ENCODE peak calls at places on chromosome 3, in five cellular contexts. M, V, N, W and I are unnamed samples.

GRCh38 chr3:132788299-132788698 is 66.1 kb upstream of the NPHP3 start:
- DNase-seq in M (no peak), V (no peak), N (no peak), W (no peak), I (no peak)

GRCh38 chr3:107981471-107982111 is 109.2 kb downstream of the CD47 start:
- DNase-seq in M (no peak), V (no peak), N (no peak), W (no peak), I (peak)

GRCh38 chr3:113279686-113280085 is 68.3 kb downstream of the BOC start:
- DNase-seq in M (no peak), V (no peak), N (no peak), W (peak), I (peak)

GRCh38 chr3:20185364-20185732 is 658 bp downstream of the SGO1 start:
- DNase-seq in M (no peak), V (peak), N (peak), W (peak), I (no peak)

GRCh38 chr3:66365023-66365581 is 135.7 kb downstream of the LRIG1 start:
- DNase-seq in M (no peak), V (no peak), N (no peak), W (no peak), I (no peak)

GRCh38 chr3:66039590-66039887 is 821 bp upstream of the MAGI1 start:
- DNase-seq in M (no peak), V (no peak), N (no peak), W (peak), I (peak)

GRCh38 chr3:129558076-129558771 is 15.2 kb downstream of the H1-8 start:
- DNase-seq in M (no peak), V (no peak), N (no peak), W (no peak), I (no peak)

GRCh38 chr3:10093678-10094077 is 14.4 kb downstream of the FANCD2OS start:
- DNase-seq in M (no peak), V (no peak), N (no peak), W (no peak), I (no peak)

GRCh38 chr3:18423401-18424212 is 1.5 kb downstream of the SATB1 start:
- DNase-seq in M (no peak), V (peak), N (peak), W (peak), I (peak)

GRCh38 chr3:155079795-155080546 is at the start of gene MME:
- DNase-seq in M (no peak), V (peak), N (no peak), W (peak), I (peak)

GRCh38 chr3:159045279-159045678 is 243.4 kb downstream of the MFSD1 start:
- DNase-seq in M (no peak), V (no peak), N (no peak), W (no peak), I (no peak)

GRCh38 chr3:108407858-108408257 is 102.5 kb downstream of the MYH15 start:
- DNase-seq in M (no peak), V (peak), N (no peak), W (no peak), I (no peak)

GRCh38 chr3:46864051-46864881 is 1.0 kb upstream of the MYL3 start:
- DNase-seq in M (no peak), V (no peak), N (no peak), W (no peak), I (no peak)

GRCh38 chr3:52086939-52087675 is 30.7 kb upstream of the DUSP7 start:
- DNase-seq in M (peak), V (no peak), N (no peak), W (no peak), I (no peak)

GRCh38 chr3:46847744-46848143 is 15.5 kb downstream of the MYL3 start:
- DNase-seq in M (no peak), V (no peak), N (no peak), W (peak), I (peak)

GRCh38 chr3:158791259-158791920 is 10.5 kb upstream of the MFSD1 start:
- DNase-seq in M (peak), V (peak), N (peak), W (peak), I (no peak)

GRCh38 chr3:57110214-57110613 is 49.8 kb downstream of the SPATA12 start:
- DNase-seq in M (no peak), V (no peak), N (no peak), W (no peak), I (no peak)

GRCh38 chr3:123338620-123339061 is 110.2 kb downstream of the ADCY5 start:
- DNase-seq in M (no peak), V (no peak), N (no peak), W (no peak), I (no peak)

GRCh38 chr3:112734171-112734570 is 93.2 kb upstream of the CCDC80 start:
- DNase-seq in M (no peak), V (no peak), N (no peak), W (no peak), I (no peak)

GRCh38 chr3:95994338-95994737 is 820.1 kb upstream of the EPHA6 start:
- DNase-seq in M (no peak), V (no peak), N (no peak), W (no peak), I (no peak)

GRCh38 chr3:4350789-4351163 is 47.6 kb downstream of the SETMAR start:
- DNase-seq in M (peak), V (peak), N (peak), W (peak), I (no peak)

GRCh38 chr3:50160561-50160983 is 5.4 kb downstream of the SEMA3F start:
- DNase-seq in M (no peak), V (no peak), N (no peak), W (no peak), I (no peak)

GRCh38 chr3:148223266-148223665 is 474.4 kb upstream of the AGTR1 start:
- DNase-seq in M (no peak), V (no peak), N (no peak), W (no peak), I (no peak)

GRCh38 chr3:129123314-129124060 is 1.9 kb upstream of the RAB43 start:
- DNase-seq in M (no peak), V (peak), N (no peak), W (no peak), I (no peak)

GRCh38 chr3:50010959-50011358 is 71.0 kb downstream of the RBM6 start:
- DNase-seq in M (no peak), V (no peak), N (no peak), W (no peak), I (no peak)

GRCh38 chr3:62833538-62833937 is 41.7 kb downstream of the CADPS start:
- DNase-seq in M (no peak), V (peak), N (no peak), W (peak), I (no peak)

GRCh38 chr3:87350367-87351199 is 74.2 kb upstream of the POU1F1 start:
- DNase-seq in M (peak), V (peak), N (no peak), W (peak), I (no peak)

GRCh38 chr3:78221796-78222195 is 1181.9 kb downstream of the ROBO2 start:
- DNase-seq in M (no peak), V (no peak), N (no peak), W (no peak), I (no peak)

GRCh38 chr3:9279959-9280358 is 30.5 kb upstream of the SRGAP3 start:
- DNase-seq in M (no peak), V (no peak), N (no peak), W (no peak), I (no peak)

GRCh38 chr3:33664195-33664594 is 53.9 kb downstream of the CLASP2 start:
- DNase-seq in M (no peak), V (no peak), N (no peak), W (no peak), I (no peak)

GRCh38 chr3:119310052-119310451 is 15.9 kb downstream of the ARHGAP31 start:
- DNase-seq in M (no peak), V (no peak), N (no peak), W (peak), I (no peak)

GRCh38 chr3:60192297-60193114 is 1058.7 kb downstream of the FHIT start:
- DNase-seq in M (no peak), V (no peak), N (peak), W (no peak), I (no peak)

GRCh38 chr3:153023896-153024295 is 138.1 kb upstream of the RAP2B start:
- DNase-seq in M (no peak), V (no peak), N (no peak), W (no peak), I (no peak)

GRCh38 chr3:48568476-48568875 is 4.9 kb upstream of the UCN2 start:
- DNase-seq in M (no peak), V (no peak), N (no peak), W (no peak), I (no peak)

GRCh38 chr3:3714572-3714971 is 84.7 kb upstream of the LRRN1 start:
- DNase-seq in M (no peak), V (peak), N (no peak), W (peak), I (no peak)